ENCODE peak calls at places on chromosomes 1 and 21, in seven cellular contexts. Q, J, P, M, L, R and S are unnamed samples.

GRCh38 chr1:17053071-17053684 is 654 bp downstream of the SDHB start:
- DNase-seq in Q (no peak), J (peak; percentile 21), P (no peak), M (no peak), L (no peak), R (no peak), S (no peak)

GRCh38 chr1:58204284-58204683 is 342.2 kb downstream of the OMA1 start:
- DNase-seq in Q (no peak), J (peak; percentile 18), P (no peak), M (peak; percentile 7), L (no peak), R (peak; percentile 3), S (no peak)

GRCh38 chr1:54569339-54569738 is 21.3 kb downstream of the ACOT11 start:
- DNase-seq in Q (peak; percentile 28), J (peak; percentile 55), P (no peak), M (no peak), L (no peak), R (no peak), S (no peak)

GRCh38 chr21:26148071-26148470 is 22.5 kb downstream of the APP start:
- DNase-seq in Q (no peak), J (no peak), P (peak; percentile 17), M (no peak), L (no peak), R (no peak), S (no peak)

GRCh38 chr1:99849413-99849743 is 783 bp upstream of the AGL start:
- DNase-seq in Q (no peak), J (peak; percentile 10), P (no peak), M (no peak), L (no peak), R (peak; percentile 15), S (no peak)

GRCh38 chr1:212915245-212916091 is 34.9 kb upstream of the VASH2 start:
- DNase-seq in Q (no peak), J (peak; percentile 10), P (peak; percentile 31), M (peak; percentile 20), L (peak; percentile 59), R (no peak), S (no peak)

GRCh38 chr1:229132706-229133105 is 138.2 kb upstream of the RAB4A start:
- DNase-seq in Q (no peak), J (no peak), P (no peak), M (no peak), L (no peak), R (no peak), S (no peak)

GRCh38 chr1:89989791-89990190 is 5.1 kb upstream of the ZNF326 start:
- DNase-seq in Q (no peak), J (no peak), P (no peak), M (no peak), L (no peak), R (no peak), S (no peak)

GRCh38 chr21:44618909-44619308 is 7.0 kb downstream of the KRTAP10-8 start:
- DNase-seq in Q (no peak), J (no peak), P (no peak), M (no peak), L (no peak), R (no peak), S (no peak)

GRCh38 chr1:212218911-212219310 is 66.3 kb upstream of the PPP2R5A start:
- DNase-seq in Q (peak; percentile 50), J (peak; percentile 87), P (peak; percentile 60), M (no peak), L (no peak), R (peak; percentile 83), S (no peak)

GRCh38 chr1:23825762-23826522 is 713 bp upstream of the HMGCL start:
- DNase-seq in Q (no peak), J (peak; percentile 15), P (no peak), M (no peak), L (no peak), R (no peak), S (no peak)

GRCh38 chr21:33418686-33419085 is 15.5 kb downstream of the IFNGR2 start:
- DNase-seq in Q (no peak), J (no peak), P (no peak), M (no peak), L (peak; percentile 81), R (no peak), S (no peak)

GRCh38 chr1:114668784-114669561 is 876 bp downstream of the DENND2C start:
- DNase-seq in Q (peak; percentile 13), J (peak; percentile 87), P (no peak), M (no peak), L (no peak), R (peak; percentile 31), S (no peak)

GRCh38 chr21:42117229-42118048 is 46.3 kb downstream of the UMODL1 start:
- DNase-seq in Q (peak; percentile 67), J (peak; percentile 88), P (peak; percentile 79), M (peak; percentile 81), L (peak; percentile 92), R (peak; percentile 81), S (peak; percentile 75)